ENCODE peak calls at places on chromosomes 7 and 10, in seven cellular contexts. D, J, T, I, Z, Y and Q are unnamed samples.
A peak's percentile ranks its signal among the peaks of the same experiment; 100 is the strongest.

GRCh38 chr10:42491001-42491592 is 147.3 kb downstream of the ZNF33B start:
- DNase-seq in D (no peak), J (no peak), T (no peak), I (no peak), Z (no peak), Y (no peak), Q (no peak)

GRCh38 chr7:63117-63480 is 129.3 kb upstream of the FAM20C start:
- DNase-seq in D (no peak), J (no peak), T (no peak), I (no peak), Z (no peak), Y (no peak), Q (no peak)

GRCh38 chr7:45032421-45032820 is 32.4 kb downstream of the CCM2 start:
- DNase-seq in D (no peak), J (no peak), T (no peak), I (no peak), Z (no peak), Y (no peak), Q (no peak)

GRCh38 chr10:129778571-129778970 is 185.5 kb downstream of the EBF3 start:
- DNase-seq in D (no peak), J (no peak), T (no peak), I (no peak), Z (no peak), Y (no peak), Q (no peak)

GRCh38 chr10:57867226-57867625 is 400.5 kb downstream of the IPMK start:
- DNase-seq in D (no peak), J (no peak), T (no peak), I (no peak), Z (no peak), Y (no peak), Q (no peak)

GRCh38 chr10:125782055-125782454 is 6.4 kb upstream of the MMP21 start:
- DNase-seq in D (no peak), J (no peak), T (no peak), I (no peak), Z (no peak), Y (no peak), Q (no peak)

GRCh38 chr7:157714166-157715070 is 377.6 kb downstream of the DNAJB6 start:
- DNase-seq in D (no peak), J (no peak), T (no peak), I (no peak), Z (no peak), Y (no peak), Q (no peak)

GRCh38 chr10:43707755-43708154 is 59.1 kb upstream of the ZNF32 start:
- DNase-seq in D (no peak), J (no peak), T (no peak), I (no peak), Z (no peak), Y (no peak), Q (no peak)

GRCh38 chr10:43222296-43222695 is 44.6 kb downstream of the RASGEF1A start:
- DNase-seq in D (no peak), J (no peak), T (no peak), I (no peak), Z (no peak), Y (no peak), Q (no peak)

GRCh38 chr10:50604049-50604640 is 19.6 kb downstream of the SGMS1 start:
- DNase-seq in D (peak; percentile 17), J (no peak), T (no peak), I (no peak), Z (no peak), Y (no peak), Q (no peak)

GRCh38 chr7:63067897-63068585 is 930.6 kb upstream of the ZNF722 start:
- DNase-seq in D (peak; percentile 99), J (no peak), T (no peak), I (no peak), Z (no peak), Y (peak; percentile 23), Q (no peak)

GRCh38 chr10:130804778-130805634 is 506.5 kb downstream of the TCERG1L start:
- DNase-seq in D (no peak), J (peak; percentile 7), T (no peak), I (no peak), Z (no peak), Y (no peak), Q (no peak)

GRCh38 chr7:37817219-37817618 is 31.2 kb upstream of the NME8 start:
- DNase-seq in D (no peak), J (no peak), T (no peak), I (no peak), Z (no peak), Y (no peak), Q (no peak)

GRCh38 chr10:88735661-88736060 is 24.2 kb upstream of the LIPN start:
- DNase-seq in D (no peak), J (no peak), T (no peak), I (no peak), Z (no peak), Y (no peak), Q (no peak)

GRCh38 chr7:43454936-43455518 is 127.9 kb upstream of the STK17A start:
- DNase-seq in D (peak; percentile 70), J (peak; percentile 70), T (no peak), I (peak; percentile 29), Z (peak; percentile 13), Y (peak; percentile 36), Q (peak; percentile 19)

GRCh38 chr10:111077715-111078504 is 1.1 kb downstream of the ADRA2A start:
- DNase-seq in D (peak; percentile 14), J (peak; percentile 77), T (no peak), I (no peak), Z (no peak), Y (no peak), Q (no peak)

GRCh38 chr10:29600067-29600466 is 34.7 kb downstream of the SVIL start:
- DNase-seq in D (no peak), J (no peak), T (no peak), I (no peak), Z (no peak), Y (no peak), Q (peak; percentile 8)

GRCh38 chr7:29140873-29141468 is 5.4 kb downstream of the CPVL start:
- DNase-seq in D (no peak), J (no peak), T (no peak), I (peak; percentile 90), Z (no peak), Y (no peak), Q (no peak)

GRCh38 chr10:112711366-112711765 is 238.7 kb upstream of the TCF7L2 start:
- DNase-seq in D (no peak), J (no peak), T (no peak), I (no peak), Z (no peak), Y (no peak), Q (no peak)

GRCh38 chr7:101550641-101551531 is 78.2 kb downstream of the MYL10 start:
- DNase-seq in D (no peak), J (peak; percentile 72), T (no peak), I (no peak), Z (no peak), Y (peak; percentile 51), Q (no peak)

DNA sequence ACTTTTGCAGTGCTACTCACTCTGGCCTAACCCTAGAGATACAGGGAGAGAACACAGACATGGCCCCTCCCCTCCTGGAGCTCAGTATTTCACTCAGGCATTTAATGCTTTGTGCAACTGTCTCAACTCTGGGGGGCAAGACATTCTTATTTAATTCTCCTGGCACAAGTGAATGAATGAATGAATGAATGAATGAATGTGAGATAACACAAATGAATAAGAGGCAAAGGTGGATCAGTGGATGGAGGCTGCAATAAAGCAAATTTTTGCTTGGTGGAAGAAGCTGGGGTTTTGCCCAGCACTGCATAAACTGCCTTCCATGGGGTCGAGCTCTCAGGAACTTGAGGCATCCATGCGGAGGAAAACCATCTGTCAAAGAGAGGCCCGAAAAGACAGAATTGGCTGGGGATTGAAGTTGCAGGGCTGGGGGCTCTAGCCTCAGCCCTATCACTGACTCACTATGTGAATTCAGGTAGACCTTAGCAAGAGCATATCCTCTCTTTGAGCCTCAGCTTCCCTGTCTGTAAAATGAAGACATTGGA is 441.4 kb upstream of the ZMIZ1 start:
- DNase-seq in D (no peak), J (no peak), T (no peak), I (no peak), Z (no peak), Y (no peak), Q (no peak)
- TF ChIP-seq JUND in D (no peak), J (no peak), T (no peak), I (no peak), Z (no peak), Y (no peak), Q (no peak)

DNA sequence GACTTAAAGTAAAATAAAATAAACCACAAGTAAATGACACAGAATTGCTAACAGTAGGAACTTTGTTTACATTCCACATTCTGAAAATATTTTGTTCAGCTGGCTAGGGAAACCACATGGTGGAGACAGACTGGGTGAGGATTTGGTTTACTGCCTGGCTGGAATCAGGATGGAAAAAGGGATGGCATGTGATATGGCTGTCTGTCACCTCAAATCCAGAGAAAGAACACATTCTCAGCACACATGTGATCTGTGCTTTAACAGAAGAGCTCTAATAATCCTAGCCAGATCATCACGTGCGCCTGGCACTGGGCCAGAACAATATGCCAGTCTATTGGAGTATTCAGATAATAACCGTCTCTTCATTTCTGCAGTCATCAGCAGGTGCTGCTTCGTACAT is 90.9 kb upstream of the PIP4K2A start:
- DNase-seq in D (peak; percentile 63), J (peak; percentile 35), T (no peak), I (peak; percentile 19), Z (no peak), Y (no peak), Q (no peak)
- TF ChIP-seq JUND in D (no peak), J (no peak), T (no peak), I (no peak), Z (no peak), Y (no peak), Q (no peak)

DNA sequence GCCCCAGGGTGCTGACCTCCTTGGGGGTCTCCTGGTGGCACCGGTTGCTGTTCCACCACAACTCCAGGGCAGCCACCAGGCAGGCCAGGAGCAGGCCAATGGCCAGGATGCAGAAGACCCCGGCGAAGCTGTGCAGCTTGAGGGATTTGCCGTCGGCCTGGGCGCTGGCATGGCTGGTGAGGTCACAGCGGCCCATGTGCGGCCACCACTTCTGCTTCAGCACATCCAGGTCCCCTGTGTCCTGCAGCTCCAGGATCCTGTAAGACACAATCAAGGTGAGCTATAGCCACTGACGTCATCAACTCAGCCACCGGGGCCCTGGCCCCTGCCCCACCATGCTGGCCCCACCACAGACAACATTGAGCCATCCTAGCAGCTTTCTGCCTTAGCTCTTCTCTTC is 753.2 kb downstream of the GRID1 start:
- DNase-seq in D (no peak), J (no peak), T (no peak), I (no peak), Z (no peak), Y (no peak), Q (no peak)
- TF ChIP-seq JUND in D (no peak), J (no peak), T (no peak), I (no peak), Z (no peak), Y (no peak), Q (no peak)

GRCh38 chr7:142585425-142585824 is 163.8 kb upstream of the PRSS1 start:
- DNase-seq in D (no peak), J (no peak), T (no peak), I (no peak), Z (no peak), Y (no peak), Q (no peak)
- TF ChIP-seq JUND in D (no peak), J (no peak), T (no peak), I (no peak), Z (no peak), Y (no peak), Q (no peak)